ENCODE peak calls at places on chromosomes 3 and 15, in four cellular contexts. O is IMR-90, U is mesendoderm, I is H1. B is an unnamed sample.

GRCh38 chr3:151227438-151228290 is 24.6 kb upstream of the GPR171 start:
- DNase-seq in O (peak; percentile 90), U (peak; percentile 79), I (peak; percentile 33), B (peak; percentile 67)

GRCh38 chr15:71677766-71678165 is 132.6 kb upstream of the NR2E3 start:
- DNase-seq in O (no peak), U (peak; percentile 61), I (no peak), B (no peak)

GRCh38 chr3:4584537-4585249 is 91.5 kb downstream of the ITPR1 start:
- DNase-seq in O (peak; percentile 16), U (no peak), I (no peak), B (no peak)

GRCh38 chr3:34213481-34213880 is 415.1 kb downstream of the PDCD6IP start:
- DNase-seq in O (no peak), U (peak; percentile 21), I (no peak), B (no peak)

GRCh38 chr3:72255736-72256559 is 471.0 kb upstream of the PROK2 start:
- DNase-seq in O (no peak), U (peak; percentile 33), I (no peak), B (no peak)

GRCh38 chr15:44215594-44215993 is 20.5 kb upstream of the FRMD5 start:
- DNase-seq in O (peak; percentile 90), U (no peak), I (no peak), B (no peak)

GRCh38 chr3:51945031-51945840 is 3.1 kb downstream of the PARP3 start:
- DNase-seq in O (no peak), U (no peak), I (no peak), B (no peak)

GRCh38 chr3:55446860-55447259 is 40.2 kb downstream of the WNT5A start:
- DNase-seq in O (no peak), U (no peak), I (no peak), B (no peak)

GRCh38 chr15:63553388-63553791 is 43.8 kb upstream of the FBXL22 start:
- DNase-seq in O (peak; percentile 97), U (peak; percentile 73), I (no peak), B (no peak)

GRCh38 chr3:52829906-52830463 is 487 bp downstream of the ITIH4 start:
- DNase-seq in O (no peak), U (no peak), I (no peak), B (no peak)

GRCh38 chr3:160296591-160296990 is 71.4 kb downstream of the C3orf80 start:
- DNase-seq in O (peak; percentile 28), U (no peak), I (no peak), B (no peak)

GRCh38 chr3:88000853-88001252 is 58.0 kb downstream of the CGGBP1 start:
- DNase-seq in O (no peak), U (peak; percentile 72), I (no peak), B (peak; percentile 81)

GRCh38 chr3:49007771-49008528 is 759 bp downstream of the WDR6 start:
- DNase-seq in O (peak; percentile 71), U (peak; percentile 94), I (peak; percentile 70), B (peak; percentile 94)

GRCh38 chr15:60964527-60964926 is 264.6 kb downstream of the RORA start:
- DNase-seq in O (no peak), U (peak; percentile 44), I (no peak), B (peak; percentile 37)

GRCh38 chr3:41464858-41465257 is 265.6 kb downstream of the CTNNB1 start:
- DNase-seq in O (no peak), U (no peak), I (no peak), B (no peak)

GRCh38 chr3:50292924-50293801 is 934 bp upstream of the IFRD2 start:
- DNase-seq in O (no peak), U (no peak), I (no peak), B (no peak)

GRCh38 chr3:158668506-158668905 is 3.9 kb downstream of the LXN start:
- DNase-seq in O (peak; percentile 69), U (no peak), I (no peak), B (no peak)

GRCh38 chr15:98794211-98794610 is 145.9 kb downstream of the IGF1R start:
- DNase-seq in O (no peak), U (no peak), I (no peak), B (no peak)

GRCh38 chr3:66473637-66474036 is 27.2 kb downstream of the LRIG1 start:
- DNase-seq in O (peak; percentile 86), U (no peak), I (no peak), B (no peak)

GRCh38 chr3:196274585-196274984 is 12.9 kb downstream of the PCYT1A start:
- DNase-seq in O (peak; percentile 19), U (no peak), I (no peak), B (no peak)

DNA sequence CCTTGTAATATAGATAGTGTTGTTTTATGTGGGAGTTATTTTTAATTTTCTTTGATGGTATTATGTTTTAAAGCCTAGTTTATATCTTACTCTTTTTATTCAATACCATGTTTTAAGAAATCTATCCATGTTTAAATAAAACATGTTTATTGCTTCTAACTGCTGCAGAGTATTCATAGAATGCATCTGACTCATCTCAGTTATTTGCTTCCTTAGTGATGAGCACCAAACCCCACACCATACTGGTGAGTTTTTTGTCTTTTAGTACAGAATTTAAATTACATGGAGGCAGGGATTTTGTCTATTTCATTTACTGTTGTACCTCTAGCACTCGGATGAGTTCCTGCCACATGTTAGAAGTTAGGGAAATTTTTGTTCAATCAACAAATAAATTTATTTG is 209.2 kb downstream of the NSUN3 start:
- DNase-seq in O (peak; percentile 2), U (no peak), I (no peak), B (no peak)
- H4K5ac ChIP-seq in O (no peak overlapping the region), U (no peak overlapping the region), I (no peak overlapping the region), B (no peak overlapping the region)

GRCh38 chr3:193847402-193847801 is 254.4 kb downstream of the OPA1 start:
- DNase-seq in O (no peak), U (no peak), I (no peak), B (no peak)
- H3K4me1 ChIP-seq in O (no peaks in the 10 kb centered on the region), U (peaks cover 9% of the 10 kb centered on the region), I (peaks cover 3% of the 10 kb centered on the region), B (no peaks in the 10 kb centered on the region)

GRCh38 chr15:52540374-52541012 is 11.8 kb upstream of the MYO5A start:
- DNase-seq in O (no peak), U (no peak), I (no peak), B (no peak)
- H4K5ac ChIP-seq in O (no peak overlapping the region), U (no peak overlapping the region), I (no peak overlapping the region), B (no peak overlapping the region)

GRCh38 chr15:31360843-31361763 is 34.5 kb downstream of the KLF13 start:
- DNase-seq in O (no peak), U (no peak), I (no peak), B (no peak)
- H3K4me1 ChIP-seq in O (peaks cover 14% of the 10 kb centered on the region), U (peaks cover 22% of the 10 kb centered on the region), I (peaks cover 11% of the 10 kb centered on the region), B (peaks cover 18% of the 10 kb centered on the region)

GRCh38 chr15:85408270-85408746 is 27.9 kb downstream of the AKAP13 start:
- DNase-seq in O (no peak), U (no peak), I (no peak), B (no peak)

GRCh38 chr15:85404922-85405293 is 24.5 kb downstream of the AKAP13 start:
- DNase-seq in O (peak; percentile 53), U (no peak), I (no peak), B (no peak)

GRCh38 chr15:85407421-85408269 is 27.2 kb downstream of the AKAP13 start:
- DNase-seq in O (peak; percentile 90), U (no peak), I (no peak), B (no peak)

GRCh38 chr15:85405467-85405866 is 25.1 kb downstream of the AKAP13 start:
- DNase-seq in O (no peak), U (no peak), I (no peak), B (no peak)

DNA sequence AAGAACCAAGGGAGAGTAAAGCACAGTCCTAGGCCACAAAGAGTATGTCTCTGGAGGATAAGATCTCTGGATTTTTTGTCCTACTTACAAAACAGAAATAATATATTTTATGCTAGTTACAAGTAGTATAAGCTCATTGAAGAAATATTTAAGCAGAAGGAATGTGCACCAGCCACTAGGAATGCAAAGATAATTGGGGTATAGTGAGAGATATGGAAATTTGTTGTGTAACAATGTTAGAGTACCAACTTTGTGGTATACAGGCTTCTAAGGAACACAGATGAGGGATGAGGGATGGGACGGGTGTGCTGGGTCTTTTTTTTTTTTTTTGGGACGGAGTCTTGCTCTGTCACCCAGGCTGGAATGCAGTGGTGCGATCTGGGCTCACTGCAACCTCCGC is 26.5 kb downstream of the AKAP13 start:
- DNase-seq in O (peak; percentile 45), U (no peak), I (no peak), B (no peak)
- H4K5ac ChIP-seq in O (no peak overlapping the region), U (no peak overlapping the region), I (no peak overlapping the region), B (no peak overlapping the region)

GRCh38 chr15:69719527-69719926 is 266.9 kb downstream of the RPLP1 start:
- DNase-seq in O (no peak), U (no peak), I (no peak), B (no peak)
- H3K4me1 ChIP-seq in O (no peaks in the 10 kb centered on the region), U (no peaks in the 10 kb centered on the region), I (no peaks in the 10 kb centered on the region), B (no peaks in the 10 kb centered on the region)

B was measured in H9.